ENCODE peak calls at places on chromosomes 12 and 14, in five cellular contexts. L, T, A, V and B are unnamed samples.

GRCh38 chr14:23829736-23830474 is 123.7 kb upstream of the DHRS4 start:
- DNase-seq in L (no peak), T (no peak), A (no peak), V (peak; percentile 42), B (no peak)

GRCh38 chr12:14995583-14996425 is 23.0 kb downstream of the PDE6H start:
- DNase-seq in L (no peak), V (no peak), A (no peak), T (no peak), B (peak; percentile 40)

GRCh38 chr12:87813476-87814234 is 215.5 kb downstream of the C12orf50 start:
- DNase-seq in T (no peak), A (no peak), L (no peak), V (no peak), B (no peak)

GRCh38 chr12:130916251-130916911 is 37.3 kb upstream of the ADGRD1 start:
- DNase-seq in V (peak; percentile 54), L (no peak), T (peak; percentile 53), A (peak; percentile 71), B (peak; percentile 70)

GRCh38 chr12:119693511-119693910 is 25.6 kb downstream of the PRKAB1 start:
- DNase-seq in T (no peak), A (no peak), L (no peak), V (no peak), B (no peak)

GRCh38 chr12:67649165-67650126 is 901 bp downstream of the DYRK2 start:
- DNase-seq in V (peak; percentile 43), T (peak; percentile 57), A (peak; percentile 69), L (peak; percentile 7), B (peak; percentile 41)

GRCh38 chr12:116201908-116202307 is 75.6 kb downstream of the MED13L start:
- DNase-seq in T (no peak), A (no peak), L (no peak), V (no peak), B (no peak)

GRCh38 chr12:104519190-104519857 is 62.6 kb downstream of the CHST11 start:
- DNase-seq in A (no peak), T (no peak), V (no peak), L (peak; percentile 38), B (no peak)

GRCh38 chr14:68926236-68926635 is 52.9 kb downstream of the ACTN1 start:
- DNase-seq in L (no peak), T (no peak), V (no peak), A (no peak), B (no peak)

GRCh38 chr12:57563358-57563757 is 13.5 kb downstream of the KIF5A start:
- DNase-seq in V (no peak), L (no peak), A (no peak), T (no peak), B (no peak)

GRCh38 chr12:116879509-116880212 is 1.6 kb downstream of the HRK start:
- DNase-seq in L (no peak), V (no peak), T (no peak), A (no peak), B (peak; percentile 38)

GRCh38 chr14:92254786-92255185 is 68.2 kb upstream of the SLC24A4 start:
- DNase-seq in T (peak; percentile 56), L (no peak), A (peak; percentile 73), V (no peak), B (no peak)

GRCh38 chr14:51370758-51371386 is 130.8 kb downstream of the TMX1 start:
- DNase-seq in T (no peak), A (no peak), V (no peak), L (no peak), B (no peak)

GRCh38 chr12:69685810-69686209 is 13.3 kb downstream of the BEST3 start:
- DNase-seq in A (no peak), T (no peak), V (no peak), L (no peak), B (no peak)

GRCh38 chr14:35687335-35687939 is 121.7 kb downstream of the RALGAPA1 start:
- DNase-seq in A (no peak), L (peak; percentile 8), T (no peak), V (no peak), B (peak; percentile 69)

GRCh38 chr12:11553871-11554533 is 95.5 kb upstream of the ETV6 start:
- DNase-seq in A (no peak), V (peak; percentile 51), T (no peak), L (peak; percentile 14), B (peak; percentile 61)

GRCh38 chr12:41013921-41014642 is 174.0 kb upstream of the PDZRN4 start:
- DNase-seq in L (no peak), A (no peak), T (no peak), V (no peak), B (no peak)

GRCh38 chr14:92651106-92651792 is 97.2 kb downstream of the LGMN start:
- DNase-seq in A (no peak), V (peak; percentile 55), T (no peak), L (peak; percentile 71), B (no peak)

GRCh38 chr12:92288533-92288932 is 142.9 kb upstream of the BTG1 start:
- DNase-seq in V (no peak), L (no peak), A (no peak), T (no peak), B (no peak)

GRCh38 chr12:51421266-51421884 is 3.3 kb upstream of the SLC4A8 start:
- DNase-seq in T (no peak), V (peak; percentile 56), L (peak; percentile 5), A (no peak), B (peak; percentile 75)

GRCh38 chr12:59046763-59047534 is 126.6 kb upstream of the LRIG3 start:
- DNase-seq in A (no peak), V (no peak), T (no peak), L (no peak), B (no peak)

GRCh38 chr12:28235985-28236384 is 45.7 kb downstream of the CCDC91 start:
- DNase-seq in L (no peak), T (no peak), A (no peak), V (no peak), B (no peak)

GRCh38 chr14:54312166-54312801 is 84.5 kb upstream of the CDKN3 start:
- DNase-seq in A (no peak), L (no peak), V (no peak), T (no peak), B (peak; percentile 17)

GRCh38 chr14:30779210-30779609 is 95.1 kb upstream of the COCH start:
- DNase-seq in L (no peak), V (no peak), A (no peak), T (no peak), B (no peak)

GRCh38 chr12:77686760-77687159 is 143.9 kb upstream of the NAV3 start:
- DNase-seq in T (no peak), L (no peak), A (no peak), V (no peak), B (no peak)

GRCh38 chr14:51462182-51462581 is 189.5 kb upstream of the FRMD6 start:
- DNase-seq in L (no peak), V (no peak), T (no peak), A (no peak), B (no peak)

GRCh38 chr14:61558271-61558670 is 137.0 kb upstream of the HIF1A start:
- DNase-seq in V (no peak), T (no peak), A (no peak), L (no peak), B (no peak)

GRCh38 chr12:18696971-18697602 is 40.7 kb downstream of the PLCZ1 start:
- DNase-seq in L (no peak), V (no peak), A (no peak), T (no peak), B (no peak)

GRCh38 chr12:6697584-6698351 is 2.8 kb downstream of the PIANP start:
- DNase-seq in A (no peak), T (no peak), L (no peak), V (peak; percentile 42), B (peak; percentile 68)

GRCh38 chr14:88189040-88189839 is 133.8 kb downstream of the KCNK10 start:
- DNase-seq in L (peak; percentile 14), T (no peak), A (no peak), V (peak; percentile 88), B (peak; percentile 78)

GRCh38 chr14:87332001-87332400 is 661.0 kb downstream of the GALC start:
- DNase-seq in L (no peak), A (no peak), T (no peak), V (no peak), B (no peak)

GRCh38 chr14:95614335-95614734 is 71.9 kb upstream of the TCL1B start:
- DNase-seq in L (no peak), T (no peak), V (no peak), A (no peak), B (no peak)

GRCh38 chr12:110585231-110585799 is 2.2 kb upstream of the PPTC7 start:
- DNase-seq in A (no peak), V (no peak), T (no peak), L (no peak), B (no peak)

GRCh38 chr14:71942904-71943694 is 10.9 kb downstream of the RGS6 start:
- DNase-seq in V (no peak), T (no peak), L (no peak), A (no peak), B (no peak)

GRCh38 chr12:126668961-126669360 is 1598.0 kb upstream of the TMEM132C start:
- DNase-seq in T (no peak), A (no peak), V (no peak), L (no peak), B (no peak)

GRCh38 chr14:90624228-90624627 is 192.0 kb downstream of the TTC7B start:
- DNase-seq in T (peak; percentile 30), L (no peak), A (peak; percentile 91), V (no peak), B (no peak)

GRCh38 chr12:120642806-120643205 is 2.4 kb downstream of the CABP1 start:
- DNase-seq in L (no peak), T (no peak), A (no peak), V (no peak), B (no peak)

DNA sequence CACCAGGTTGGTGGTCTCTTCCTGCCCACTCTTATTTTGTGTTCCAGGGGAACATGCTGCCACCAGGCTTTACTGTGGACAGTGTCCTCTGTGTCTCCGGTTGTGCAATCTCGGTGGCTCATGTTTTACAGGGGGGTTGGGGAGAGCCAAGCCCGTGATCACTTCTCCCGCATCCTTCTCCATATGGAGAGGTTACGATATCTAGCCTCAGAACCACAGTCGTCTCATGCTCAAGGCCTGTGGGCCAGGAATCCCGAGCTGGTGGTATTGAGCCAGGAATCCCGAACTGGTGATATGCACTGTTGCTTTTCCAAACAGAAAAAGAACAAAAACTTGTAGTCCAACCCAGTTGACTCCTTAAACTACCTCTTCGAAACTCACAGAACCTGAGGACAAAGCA is 37.0 kb upstream of the INF2 start:
- DNase-seq in A (no peak), V (no peak), L (no peak), T (no peak), B (no peak)
- H3K27me3 ChIP-seq in A (peaks cover 3% of the 10 kb centered on the region), V (peaks cover 3% of the 10 kb centered on the region), L (no peaks in the 10 kb centered on the region), T (no peaks in the 10 kb centered on the region), B (no peaks in the 10 kb centered on the region)

GRCh38 chr12:100986595-100987547 is 192.3 kb downstream of the ANO4 start:
- DNase-seq in T (no peak), A (no peak), V (no peak), L (no peak), B (no peak)
- H3K27me3 ChIP-seq in T (no peaks in the 10 kb centered on the region), A (no peaks in the 10 kb centered on the region), V (no peaks in the 10 kb centered on the region), L (no peaks in the 10 kb centered on the region), B (no peaks in the 10 kb centered on the region)

GRCh38 chr14:74346341-74346740 is 1.9 kb upstream of the VRTN start:
- DNase-seq in V (no peak), A (no peak), T (no peak), L (no peak), B (peak; percentile 66)
- H3K27me3 ChIP-seq in V (no peaks in the 10 kb centered on the region), A (peaks cover 1% of the 10 kb centered on the region), T (peaks cover 8% of the 10 kb centered on the region), L (peaks cover 2% of the 10 kb centered on the region), B (peaks cover 3% of the 10 kb centered on the region)

GRCh38 chr12:54588892-54589291 is 433 bp upstream of the PPP1R1A start:
- DNase-seq in A (no peak), L (no peak), T (no peak), V (no peak), B (no peak)
- H3K27me3 ChIP-seq in A (no peaks in the 10 kb centered on the region), L (peaks cover 31% of the 10 kb centered on the region), T (peaks cover 37% of the 10 kb centered on the region), V (peaks cover 17% of the 10 kb centered on the region), B (no peaks in the 10 kb centered on the region)